ENCODE peak calls at places on chromosome 7, in seven cellular contexts. W is coronary artery; J is EL; Y is HCEC 1CT; X is HL-60; C is tibial artery; U is stimulated activated CD4-positive, alpha-beta T cell treated with anti-CD3 and anti-CD28 coated beads, Interleukin-4, amount 100 ng/mL, for 1 hour. V is an unnamed sample.

GRCh38 chr7:141097430-141097829 is 23.6 kb downstream of the TMEM178B start:
- DNase-seq in Y (no peak), W (no peak), C (no peak), U (no peak), J (peak), X (no peak), V (no peak)

GRCh38 chr7:88866265-88866863 is 70.8 kb upstream of the TEX47 start:
- DNase-seq in W (no peak), U (no peak), J (no peak), Y (no peak), X (no peak), C (no peak), V (no peak)

GRCh38 chr7:98314469-98314868 is 33.0 kb downstream of the BRI3 start:
- DNase-seq in C (no peak), W (no peak), J (no peak), U (no peak), Y (peak), X (no peak), V (no peak)

GRCh38 chr7:141551773-141552162 is 558 bp downstream of the AGK start:
- DNase-seq in U (no peak), W (no peak), X (no peak), J (no peak), Y (no peak), C (no peak), V (no peak)

GRCh38 chr7:136923111-136923510 is 54.7 kb downstream of the CHRM2 start:
- DNase-seq in J (peak), C (no peak), U (no peak), Y (peak), X (no peak), W (no peak), V (peak)

GRCh38 chr7:109986701-109987100 is 1104.2 kb upstream of the LRRN3 start:
- DNase-seq in Y (no peak), W (no peak), C (no peak), X (no peak), U (no peak), J (no peak), V (no peak)

GRCh38 chr7:106776618-106777347 is 88.3 kb upstream of the PIK3CG start:
- DNase-seq in X (no peak), W (no peak), J (no peak), C (no peak), Y (no peak), U (no peak), V (no peak)

GRCh38 chr7:43248961-43249807 is 136.7 kb downstream of the HECW1 start:
- DNase-seq in Y (peak), J (peak), X (no peak), U (no peak), C (no peak), W (no peak), V (peak)

GRCh38 chr7:3415730-3416366 is 114.8 kb downstream of the SDK1 start:
- DNase-seq in J (no peak), U (no peak), W (no peak), C (no peak), Y (no peak), X (no peak), V (no peak)

GRCh38 chr7:17948503-17949238 is 8.4 kb upstream of the SNX13 start:
- DNase-seq in Y (peak), C (no peak), W (no peak), X (no peak), U (no peak), J (no peak), V (peak)

GRCh38 chr7:1714583-1715330 is 44.7 kb downstream of the ELFN1 start:
- DNase-seq in C (no peak), Y (no peak), J (no peak), W (no peak), U (no peak), X (no peak), V (no peak)

GRCh38 chr7:97130417-97131139 is 13.1 kb downstream of the SDHAF3 start:
- DNase-seq in X (no peak), J (no peak), Y (no peak), W (no peak), C (no peak), U (no peak), V (no peak)

GRCh38 chr7:77306231-77307067 is 106.8 kb upstream of the FGL2 start:
- DNase-seq in Y (no peak), U (no peak), X (no peak), J (no peak), W (no peak), C (no peak), V (no peak)

GRCh38 chr7:84193787-84194186 is 802 bp downstream of the SEMA3A start:
- DNase-seq in J (no peak), Y (no peak), X (no peak), C (no peak), W (no peak), U (no peak), V (no peak)

GRCh38 chr7:119900996-119901395 is 372.0 kb upstream of the KCND2 start:
- DNase-seq in Y (no peak), C (no peak), W (no peak), X (no peak), U (no peak), J (no peak), V (no peak)

GRCh38 chr7:101567231-101567630 is 61.9 kb downstream of the MYL10 start:
- DNase-seq in C (no peak), J (no peak), U (no peak), W (no peak), X (no peak), Y (no peak), V (no peak)

GRCh38 chr7:8436965-8437364 is 3.6 kb downstream of the NXPH1 start:
- DNase-seq in C (no peak), J (peak), Y (no peak), X (no peak), U (peak), W (no peak), V (no peak)

GRCh38 chr7:80018941-80019808 is 115.5 kb upstream of the GNAI1 start:
- DNase-seq in C (no peak), J (peak), Y (peak), U (peak), W (no peak), X (peak), V (peak)

GRCh38 chr7:29304756-29305155 is 110.2 kb downstream of the CHN2 start:
- DNase-seq in J (no peak), C (no peak), W (no peak), Y (no peak), X (no peak), U (no peak), V (no peak)

GRCh38 chr7:94332571-94332970 is 62.1 kb upstream of the COL1A2 start:
- DNase-seq in C (no peak), X (no peak), U (no peak), Y (no peak), J (no peak), W (no peak), V (no peak)

GRCh38 chr7:26704786-26705185 is 159.6 kb downstream of the SKAP2 start:
- DNase-seq in W (no peak), U (no peak), Y (no peak), C (no peak), J (peak), X (no peak), V (no peak)

GRCh38 chr7:29035044-29035740 is 77.1 kb upstream of the TRIL start:
- DNase-seq in Y (peak), W (no peak), U (no peak), C (peak), X (no peak), J (peak), V (peak)

GRCh38 chr7:132066776-132067175 is 509.5 kb downstream of the PLXNA4 start:
- DNase-seq in X (no peak), U (no peak), W (peak), J (peak), C (no peak), Y (peak), V (peak)

GRCh38 chr7:121872831-121873764 is at the start of gene PTPRZ1:
- DNase-seq in C (no peak), U (no peak), J (peak), X (no peak), Y (no peak), W (no peak), V (peak)

GRCh38 chr7:14024406-14024805 is 34.9 kb upstream of the ETV1 start:
- DNase-seq in W (no peak), X (no peak), C (no peak), J (no peak), Y (no peak), U (no peak), V (no peak)

GRCh38 chr7:70630647-70631457 is 501.1 kb upstream of the GALNT17 start:
- DNase-seq in W (no peak), U (no peak), Y (no peak), X (no peak), C (peak), J (peak), V (peak)

GRCh38 chr7:266851-267840 is 22.8 kb upstream of the FOXL3 start:
- DNase-seq in U (no peak), W (no peak), X (no peak), J (no peak), Y (no peak), C (no peak), V (no peak)

GRCh38 chr7:112889268-112889667 is 99.1 kb upstream of the TMEM168 start:
- DNase-seq in U (no peak), C (no peak), Y (no peak), W (no peak), J (no peak), X (no peak), V (no peak)

GRCh38 chr7:127752829-127753228 is 100.8 kb downstream of the SND1 start:
- DNase-seq in U (no peak), X (no peak), Y (no peak), C (no peak), J (no peak), W (no peak), V (no peak)

GRCh38 chr7:39910108-39910869 is 39.8 kb upstream of the CDK13 start:
- DNase-seq in C (no peak), U (no peak), W (no peak), J (peak), Y (peak), X (peak), V (no peak)

GRCh38 chr7:81525901-81526300 is 243.9 kb downstream of the HGF start:
- DNase-seq in X (no peak), W (no peak), Y (no peak), J (no peak), C (no peak), U (no peak), V (no peak)

V was measured in AG08395.